ENCODE peak calls at places on chromosomes 4 and X, in nine cellular contexts. C is cardiac fibroblast, Q is lower lobe of right lung, T is fibroblast of the aortic adventitia, A is osteocyte, I is lower leg skin, X is dorsolateral prefrontal cortex, K is MCF 10A, U is mammary epithelial cell. Y is an unnamed sample.

GRCh38 chrX:149504226-149504914 is 736 bp downstream of the IDS start:
- DNase-seq in T (peak), Q (peak), A (no peak), I (peak), C (no peak), U (no peak), K (no peak), X (no peak), Y (no peak)

GRCh38 chrX:98398542-98398941 is 1514.8 kb downstream of the RPA4 start:
- DNase-seq in C (no peak), I (no peak), T (no peak), Q (no peak), U (no peak), X (no peak), A (no peak), K (no peak), Y (no peak)

GRCh38 chrX:48966796-48967579 is 4.7 kb downstream of the KCND1 start:
- DNase-seq in I (no peak), A (no peak), K (no peak), X (no peak), Q (no peak), T (peak), C (peak), U (no peak), Y (no peak)

GRCh38 chr4:158304694-158305093 is 94.4 kb downstream of the TMEM144 start:
- DNase-seq in X (no peak), Q (no peak), T (no peak), C (no peak), I (no peak), A (no peak), K (no peak), U (no peak), Y (no peak)

GRCh38 chrX:115459883-115460564 is 101.0 kb upstream of the PLS3 start:
- DNase-seq in T (peak), A (no peak), Q (no peak), K (no peak), C (peak), U (no peak), X (no peak), I (no peak), Y (no peak)

GRCh38 chr4:76384052-76384451 is 36.9 kb downstream of the CCDC158 start:
- DNase-seq in U (peak), X (no peak), A (no peak), Q (no peak), K (peak), C (peak), I (no peak), T (no peak), Y (no peak)

GRCh38 chrX:10965399-10965798 is 145.7 kb upstream of the HCCS start:
- DNase-seq in I (no peak), X (no peak), A (no peak), T (no peak), U (no peak), C (no peak), Q (no peak), K (no peak), Y (no peak)

GRCh38 chrX:10325606-10326005 is 168.8 kb downstream of the CLCN4 start:
- DNase-seq in T (peak), Q (no peak), K (no peak), U (no peak), I (no peak), C (peak), X (no peak), A (no peak), Y (no peak)

GRCh38 chr4:20764353-20764752 is 64.1 kb downstream of the PACRGL start:
- DNase-seq in Q (no peak), X (no peak), C (no peak), I (no peak), U (peak), T (no peak), K (no peak), A (no peak), Y (no peak)

GRCh38 chrX:104113237-104113965 is 1.1 kb downstream of the ZCCHC18 start:
- DNase-seq in K (peak), C (peak), U (peak), A (no peak), X (peak), Q (peak), T (peak), I (no peak), Y (peak)

GRCh38 chr4:81071013-81071412 is 40.5 kb downstream of the BMP3 start:
- DNase-seq in X (no peak), K (no peak), T (no peak), C (no peak), A (no peak), U (no peak), Q (no peak), I (no peak), Y (no peak)

GRCh38 chrX:41245641-41246040 is 88.3 kb upstream of the DDX3X start:
- DNase-seq in K (no peak), I (no peak), C (no peak), A (no peak), Q (no peak), X (no peak), U (no peak), T (no peak), Y (no peak)

GRCh38 chrX:35919536-35920309 is at the start of gene CFAP47:
- DNase-seq in U (no peak), K (peak), T (no peak), A (no peak), Q (peak), X (no peak), C (no peak), I (no peak), Y (peak)

GRCh38 chrX:17500145-17500579 is 125.2 kb downstream of the NHS start:
- DNase-seq in K (no peak), U (peak), I (no peak), Q (no peak), X (no peak), C (no peak), T (peak), A (no peak), Y (no peak)

GRCh38 chr4:168139336-168139735 is 47.0 kb downstream of the ANXA10 start:
- DNase-seq in C (peak), Q (no peak), K (peak), I (no peak), T (peak), X (no peak), U (peak), A (no peak), Y (no peak)

GRCh38 chrX:68060506-68061205 is 372.6 kb downstream of the OPHN1 start:
- DNase-seq in X (no peak), A (no peak), K (no peak), Q (no peak), C (peak), I (no peak), T (no peak), U (no peak), Y (no peak)

GRCh38 chrX:30577362-30577961 is at the start of gene TASL:
- DNase-seq in Q (peak), K (no peak), X (no peak), A (no peak), T (no peak), C (no peak), I (no peak), U (no peak), Y (no peak)

GRCh38 chrX:72078411-72078810 is 53.3 kb downstream of the RTL5 start:
- DNase-seq in C (no peak), K (no peak), T (no peak), A (no peak), X (no peak), U (no peak), Q (no peak), I (no peak), Y (no peak)

GRCh38 chr4:62014982-62015739 is 815.0 kb downstream of the ADGRL3 start:
- DNase-seq in T (no peak), I (no peak), U (peak), X (no peak), C (peak), A (no peak), K (no peak), Q (no peak), Y (no peak)

GRCh38 chrX:154411981-154412340 is 622 bp downstream of the TAFAZZIN start:
- DNase-seq in X (peak), I (peak), K (peak), T (peak), Q (peak), A (peak), C (peak), U (peak), Y (no peak)

GRCh38 chr4:150501019-150501727 is 80.8 kb upstream of the MAB21L2 start:
- DNase-seq in U (peak), I (no peak), Q (no peak), K (peak), X (no peak), A (no peak), C (peak), T (peak), Y (no peak)

GRCh38 chrX:56729152-56729557 is at the start of gene NBDY:
- DNase-seq in C (peak), Q (no peak), X (no peak), T (peak), I (peak), A (no peak), K (peak), U (peak), Y (peak)

GRCh38 chrX:51047950-51048349 is 137.4 kb downstream of the BMP15 start:
- DNase-seq in K (no peak), T (no peak), Q (no peak), C (no peak), I (no peak), U (no peak), A (no peak), X (no peak), Y (no peak)

GRCh38 chr4:114265342-114265741 is 285.9 kb upstream of the ARSJ start:
- DNase-seq in U (no peak), Q (no peak), T (no peak), A (no peak), C (no peak), I (no peak), X (no peak), K (no peak), Y (no peak)

GRCh38 chrX:110284159-110284558 is 33.7 kb downstream of the AMMECR1 start:
- DNase-seq in T (peak), X (no peak), K (peak), Q (no peak), I (no peak), C (peak), U (peak), A (no peak), Y (no peak)

GRCh38 chrX:5646818-5647217 is 581.8 kb downstream of the NLGN4X start:
- DNase-seq in A (no peak), I (no peak), X (no peak), U (no peak), T (no peak), K (no peak), Q (no peak), C (no peak), Y (no peak)

GRCh38 chr4:128359422-128359821 is 71.8 kb upstream of the PGRMC2 start:
- DNase-seq in T (no peak), K (no peak), I (no peak), Q (no peak), A (no peak), X (no peak), C (no peak), U (no peak), Y (no peak)

GRCh38 chr4:142307857-142308256 is 538.2 kb downstream of the INPP4B start:
- DNase-seq in Q (no peak), T (no peak), X (no peak), A (no peak), U (no peak), K (no peak), C (no peak), I (no peak), Y (no peak)

GRCh38 chr4:133592591-133592990 is 443.5 kb downstream of the PCDH10 start:
- DNase-seq in K (no peak), X (no peak), U (no peak), A (no peak), I (no peak), Q (no peak), T (no peak), C (no peak), Y (no peak)

GRCh38 chr4:1247811-1248261 is 1.1 kb downstream of the CTBP1 start:
- DNase-seq in A (peak), K (peak), C (no peak), I (peak), X (no peak), U (peak), Q (no peak), T (no peak), Y (no peak)

GRCh38 chr4:138186264-138186663 is 55.9 kb downstream of the SLC7A11 start:
- DNase-seq in X (no peak), C (no peak), U (no peak), A (no peak), K (no peak), I (no peak), T (no peak), Q (no peak), Y (no peak)
- TF ChIP-seq CTCF in X (no peak), C (no peak), U (no peak), A (no peak), K (no peak), I (no peak), T (no peak), Q (no peak), Y (no peak)

GRCh38 chr4:10622728-10623127 is 61.8 kb downstream of the CLNK start:
- DNase-seq in A (no peak), I (no peak), Q (no peak), T (no peak), U (no peak), K (peak), X (no peak), C (peak), Y (no peak)
- TF ChIP-seq CTCF in A (peak), I (no peak), Q (peak), T (peak), U (no peak), K (no peak), X (no peak), C (peak), Y (no peak)

GRCh38 chr4:163592207-163592606 is 97.7 kb downstream of the TMA16 start:
- DNase-seq in T (no peak), A (no peak), U (no peak), X (no peak), Q (no peak), K (no peak), I (no peak), C (no peak), Y (no peak)
- TF ChIP-seq CTCF in T (no peak), A (no peak), U (no peak), X (no peak), Q (no peak), K (no peak), I (no peak), C (no peak), Y (no peak)

GRCh38 chr4:2931765-2932560 is 31.2 kb downstream of the NOP14 start:
- DNase-seq in X (peak), U (no peak), A (no peak), Q (peak), C (no peak), K (no peak), T (no peak), I (peak), Y (peak)
- TF ChIP-seq CTCF in X (no peak), U (no peak), A (no peak), Q (peak), C (no peak), K (no peak), T (no peak), I (no peak), Y (no peak)

Y was measured in mesothelial cell of epicardium.